ENCODE peak calls at places on chromosome 16, in four cellular contexts. U is HCT116, K is H1, F is GM12878. Y is an unnamed sample.

GRCh38 chr16:86528061-86528929 is 18.0 kb downstream of the FOXF1 start:
- DNase-seq in U (no peak), K (no peak), F (no peak), Y (no peak)

GRCh38 chr16:15032547-15033308 is 23.1 kb downstream of the NTAN1 start:
- DNase-seq in U (no peak), K (no peak), F (no peak), Y (no peak)

GRCh38 chr16:2692948-2693651 is 10.8 kb downstream of the KCTD5 start:
- DNase-seq in U (no peak), K (no peak), F (no peak), Y (no peak)

GRCh38 chr16:20747030-20747816 is 5.6 kb upstream of the THUMPD1 start:
- DNase-seq in U (peak; percentile 22), K (no peak), F (no peak), Y (no peak)

GRCh38 chr16:89711601-89712475 is 8.9 kb downstream of the VPS9D1 start:
- DNase-seq in U (peak; percentile 73), K (peak; percentile 91), F (no peak), Y (no peak)

GRCh38 chr16:73071131-73071940 is 23.4 kb upstream of the ZFHX3 start:
- DNase-seq in U (no peak), K (peak; percentile 70), F (no peak), Y (no peak)

GRCh38 chr16:70512456-70512855 is 10.9 kb downstream of the COG4 start:
- DNase-seq in U (no peak), K (no peak), F (no peak), Y (no peak)

GRCh38 chr16:22945361-22945760 is 131.4 kb downstream of the HS3ST2 start:
- DNase-seq in U (no peak), K (no peak), F (no peak), Y (no peak)

GRCh38 chr16:88710556-88710955 is 4.3 kb downstream of the CTU2 start:
- DNase-seq in U (no peak), K (no peak), F (no peak), Y (no peak)

GRCh38 chr16:83113317-83113716 is 486.5 kb downstream of the CDH13 start:
- DNase-seq in U (no peak), K (peak; percentile 59), F (no peak), Y (no peak)

DNA sequence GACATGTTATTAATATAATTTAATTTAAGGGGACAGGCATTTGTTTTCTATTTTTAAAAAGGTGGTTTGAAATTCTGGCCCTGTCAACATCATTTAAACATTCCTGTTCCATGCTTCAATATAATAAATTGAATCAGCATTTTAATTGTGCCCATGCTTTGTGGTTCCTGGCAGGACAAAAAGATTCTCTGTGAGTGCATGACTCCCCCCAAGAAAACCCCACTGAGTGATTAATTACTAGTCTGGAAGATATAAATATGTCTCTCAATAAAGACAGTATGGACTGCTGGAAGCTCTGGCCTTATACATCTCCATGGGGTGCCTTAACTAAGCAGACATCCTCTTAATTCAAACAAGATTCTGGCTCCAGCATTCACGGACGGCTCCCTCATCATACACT is 95.1 kb upstream of the PSMD7 start:
- DNase-seq in U (no peak), K (no peak), F (no peak), Y (no peak)
- TF ChIP-seq SIN3A in U (no peak), K (no peak), F (no peak), Y (no peak)

GRCh38 chr16:84508502-84508901 is 4.0 kb upstream of the MEAK7 start:
- DNase-seq in U (no peak), K (no peak), F (no peak), Y (no peak)
- TF ChIP-seq SIN3A in U (no peak), K (no peak), F (no peak), Y (no peak)

DNA sequence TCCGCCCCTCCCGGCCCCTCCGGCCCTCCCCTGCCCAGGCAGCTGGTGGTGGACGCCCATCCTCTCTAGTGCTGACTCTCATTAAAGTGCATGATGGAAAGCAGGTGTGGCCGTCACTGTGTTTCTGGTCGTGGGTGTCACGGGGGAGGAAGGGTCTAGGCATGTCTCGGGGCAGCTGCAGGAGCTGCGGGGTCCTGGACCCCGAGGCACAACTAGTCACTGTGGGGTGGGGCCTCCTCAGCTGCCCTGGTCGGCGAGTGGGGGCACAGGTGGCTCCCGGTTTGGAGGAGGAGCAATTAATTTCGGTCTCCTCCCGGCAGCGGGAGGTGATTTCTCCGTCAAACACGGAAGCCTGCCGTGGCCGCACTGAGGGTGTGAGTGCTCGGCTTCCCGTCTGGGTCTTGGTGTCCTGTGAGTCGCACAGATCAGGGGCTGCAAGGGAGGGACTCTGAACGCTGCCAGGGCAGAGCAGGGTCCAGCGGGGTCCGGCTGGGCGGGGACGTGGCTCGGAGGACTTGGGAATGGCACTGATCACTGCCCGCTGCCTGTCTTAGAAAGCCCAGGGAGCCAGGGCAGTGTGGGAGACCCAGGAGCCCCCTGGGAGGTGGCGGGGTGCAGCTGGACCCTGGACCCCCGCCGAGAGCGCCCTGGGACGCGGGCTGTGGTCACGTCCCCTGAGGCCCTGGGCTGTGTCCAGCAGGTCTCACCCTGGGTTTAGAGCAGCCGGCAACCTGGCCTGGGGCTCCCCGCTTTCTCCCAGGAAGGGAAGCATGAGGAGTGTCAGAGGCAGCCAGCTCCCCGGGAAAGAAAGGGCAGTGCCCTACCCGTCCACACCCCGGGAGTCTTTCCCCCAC is 3.3 kb downstream of the TPSD1 start:
- DNase-seq in U (no peak), K (no peak), F (no peak), Y (no peak)
- TF ChIP-seq SIN3A in U (no peak), K (no peak), F (no peak), Y (no peak)

GRCh38 chr16:48836641-48837040 is 226.7 kb upstream of the N4BP1 start:
- DNase-seq in U (no peak), K (no peak), F (no peak), Y (no peak)

GRCh38 chr16:48829911-48830310 is 219.9 kb upstream of the N4BP1 start:
- DNase-seq in U (no peak), K (no peak), F (no peak), Y (no peak)

GRCh38 chr16:48831081-48831722 is 221.2 kb upstream of the N4BP1 start:
- DNase-seq in U (peak; percentile 4), K (peak; percentile 72), F (no peak), Y (no peak)

GRCh38 chr16:48833461-48833860 is 223.5 kb upstream of the N4BP1 start:
- DNase-seq in U (no peak), K (no peak), F (no peak), Y (no peak)

GRCh38 chr16:48834576-48834975 is 224.6 kb upstream of the N4BP1 start:
- DNase-seq in U (no peak), K (no peak), F (no peak), Y (no peak)
- TF ChIP-seq SIN3A in U (no peak), K (no peak), F (no peak), Y (no peak)

GRCh38 chr16:87552072-87552718 is 50.1 kb upstream of the JPH3 start:
- DNase-seq in U (no peak), K (no peak), F (no peak), Y (no peak)
- TF ChIP-seq SIN3A in U (no peak), K (no peak), F (no peak), Y (no peak)

DNA sequence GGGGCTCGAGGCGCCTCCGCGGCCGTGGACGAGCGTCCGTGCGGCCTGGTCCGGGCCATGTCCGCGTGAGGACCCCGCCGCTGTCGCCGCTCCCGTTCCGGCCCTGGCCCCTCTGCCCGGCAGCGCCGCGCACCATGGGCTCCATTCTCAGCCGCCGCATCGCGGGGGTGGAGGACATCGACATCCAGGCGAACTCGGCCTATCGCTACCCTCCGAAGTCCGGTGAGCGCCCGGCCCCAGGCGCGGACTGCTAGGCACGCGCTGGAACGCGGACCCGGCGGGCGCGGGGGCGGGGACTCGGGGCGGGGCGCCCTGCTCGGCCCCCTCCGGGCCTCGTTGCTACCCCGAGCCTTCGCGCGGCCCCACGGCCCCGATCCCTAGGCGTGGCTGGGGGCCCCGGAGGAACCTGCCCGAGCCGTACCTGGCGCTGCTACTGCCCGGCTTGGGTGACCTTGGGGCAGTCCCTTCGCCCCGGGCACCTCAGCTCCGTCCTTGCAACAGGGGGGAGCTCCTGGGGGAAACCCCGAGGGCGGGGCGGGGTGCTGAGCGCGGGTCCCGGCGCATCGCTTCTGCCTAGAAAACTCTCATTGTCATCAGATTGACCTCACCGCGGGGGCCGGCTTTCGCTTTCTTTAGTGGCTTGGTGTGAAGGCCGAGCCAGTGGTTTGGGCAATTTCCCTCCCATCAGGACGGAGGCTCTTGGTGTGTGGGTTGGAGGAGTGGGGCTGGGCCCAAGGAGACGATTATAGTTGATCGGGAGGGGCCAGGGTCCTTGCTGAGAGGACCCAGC is 396 bp downstream of the MGRN1 start:
- DNase-seq in U (no peak), K (peak; percentile 85), F (peak; percentile 48), Y (no peak)
- TF ChIP-seq SIN3A in U (no peak), K (no peak), F (no peak), Y (peak; percentile 92)

GRCh38 chr16:27429330-27429871 is 27.4 kb downstream of the IL21R start:
- DNase-seq in U (no peak), K (peak; percentile 31), F (no peak), Y (no peak)
- TF ChIP-seq SIN3A in U (no peak), K (no peak), F (no peak), Y (no peak)

GRCh38 chr16:67708368-67708771 is 10.7 kb downstream of the GFOD2 start:
- DNase-seq in U (no peak), K (no peak), F (no peak), Y (no peak)
- TF ChIP-seq SIN3A in U (no peak), K (no peak), F (no peak), Y (no peak)

GRCh38 chr16:9270941-9271340 is 179.5 kb downstream of the HAPSTR1 start:
- DNase-seq in U (no peak), K (no peak), F (no peak), Y (no peak)
- TF ChIP-seq SIN3A in U (no peak), K (no peak), F (no peak), Y (no peak)

DNA sequence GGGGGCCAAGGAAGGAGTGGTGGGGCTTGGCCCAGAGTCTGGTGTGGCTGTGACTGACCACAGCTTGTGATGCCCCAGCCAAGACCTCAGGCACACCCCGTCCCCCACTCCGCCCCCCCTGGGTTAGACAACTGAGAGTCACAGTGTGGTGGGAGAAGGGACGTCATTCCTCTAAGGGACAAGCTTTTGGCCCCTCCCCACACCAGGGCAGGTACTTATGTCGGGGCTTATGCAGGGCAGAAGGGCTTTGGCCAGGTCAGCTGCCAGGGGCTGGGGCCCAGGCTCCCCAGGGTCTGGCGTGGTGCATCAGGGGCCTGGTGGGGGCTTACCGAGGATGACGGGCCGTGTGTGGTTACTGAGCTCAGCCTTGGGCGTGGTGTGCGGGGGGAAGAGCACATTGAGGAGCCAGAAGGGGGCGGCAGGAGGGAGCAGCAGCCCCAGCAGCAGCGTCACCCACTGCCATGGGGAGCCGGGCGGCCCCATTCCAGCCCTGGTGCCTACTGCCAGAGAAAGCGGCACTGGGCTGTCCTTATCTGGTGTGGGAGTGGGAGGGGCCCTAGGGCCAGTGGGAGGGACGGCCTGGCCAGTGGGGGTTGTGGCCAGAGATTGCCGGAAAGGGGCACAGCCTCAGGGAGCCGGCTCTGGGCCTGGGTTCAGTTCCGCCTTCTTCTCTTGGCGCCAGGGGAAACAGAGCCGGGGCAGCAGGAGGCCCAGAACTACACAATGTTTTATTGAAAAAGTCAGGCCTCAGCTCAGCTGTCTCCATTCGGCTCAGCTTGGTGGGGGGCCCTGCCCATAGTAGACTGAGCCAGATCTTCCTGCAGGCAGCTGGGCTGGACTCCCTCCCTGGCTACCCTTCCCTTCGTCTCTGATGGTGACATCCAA is at the start of gene LCAT:
- DNase-seq in U (no peak), K (no peak), F (no peak), Y (no peak)
- TF ChIP-seq SIN3A in U (no peak), K (no peak), F (no peak), Y (peak; percentile 30)